ENCODE peak calls at places on chromosomes 13 and 19, in nine cellular contexts. E is pancreas, Z is ovary, S is BE2C, R is prostate gland, N is hepatocyte, C is cardiac muscle cell, X is neuronal stem cell, M is tibial nerve. P is an unnamed sample.

GRCh38 chr19:57712222-57712621 is 3.2 kb upstream of the ZNF154 start:
- DNase-seq in Z (no peak), M (no peak), R (no peak), C (no peak), S (no peak), N (no peak), X (no peak), E (no peak), P (no peak)

GRCh38 chr13:29536853-29537252 is 58.6 kb downstream of the SLC7A1 start:
- DNase-seq in E (no peak), R (no peak), S (no peak), Z (no peak), N (no peak), C (no peak), X (no peak), M (no peak), P (no peak)

GRCh38 chr13:41306271-41307150 is 4.6 kb upstream of the NAA16 start:
- DNase-seq in S (no peak), E (peak; percentile 49), R (no peak), M (no peak), Z (no peak), C (peak; percentile 32), X (no peak), N (no peak), P (no peak)

GRCh38 chr13:93326427-93326826 is 99.8 kb downstream of the GPC6 start:
- DNase-seq in C (no peak), M (no peak), X (no peak), R (no peak), Z (no peak), N (no peak), S (no peak), E (no peak), P (no peak)

GRCh38 chr13:26561636-26562537 is 4.4 kb downstream of the WASF3 start:
- DNase-seq in M (no peak), C (peak; percentile 70), X (peak; percentile 41), N (peak; percentile 14), E (no peak), R (no peak), S (no peak), Z (no peak), P (no peak)

GRCh38 chr13:70668293-70668692 is 560.0 kb upstream of the KLHL1 start:
- DNase-seq in S (no peak), X (peak; percentile 5), M (no peak), Z (no peak), R (no peak), C (no peak), E (no peak), N (peak; percentile 47), P (peak; percentile 1)

GRCh38 chr13:68808456-68808855 is 1299.2 kb upstream of the ATXN8OS start:
- DNase-seq in C (no peak), X (no peak), E (no peak), S (no peak), N (no peak), M (no peak), Z (no peak), R (no peak), P (no peak)

GRCh38 chr19:29683009-29683408 is 17.7 kb downstream of the PLEKHF1 start:
- DNase-seq in M (no peak), R (no peak), E (no peak), S (no peak), C (peak; percentile 34), N (no peak), Z (no peak), X (peak; percentile 51), P (no peak)

GRCh38 chr13:105410602-105411001 is 1124.9 kb downstream of the EFNB2 start:
- DNase-seq in E (peak; percentile 72), R (peak; percentile 18), N (peak; percentile 50), Z (peak; percentile 22), S (peak; percentile 70), X (peak; percentile 26), C (peak; percentile 61), M (peak; percentile 47), P (peak; percentile 52)

GRCh38 chr13:48783181-48783630 is 129.5 kb downstream of the CYSLTR2 start:
- DNase-seq in N (peak; percentile 68), E (peak; percentile 31), M (peak; percentile 76), S (peak; percentile 38), X (no peak), R (no peak), Z (peak; percentile 64), C (peak; percentile 100), P (peak; percentile 33)

GRCh38 chr19:56119585-56119978 is 1.5 kb downstream of the ZNF787 start:
- DNase-seq in S (peak; percentile 43), R (no peak), E (no peak), M (no peak), Z (no peak), X (no peak), C (no peak), N (peak; percentile 73), P (peak; percentile 69)

GRCh38 chr19:289651-290538 is 1.3 kb downstream of the PLPP2 start:
- DNase-seq in C (peak; percentile 31), M (no peak), E (peak; percentile 79), R (peak; percentile 64), Z (no peak), X (no peak), S (no peak), N (peak; percentile 71), P (peak; percentile 94)

GRCh38 chr19:42469311-42470239 is 26.8 kb upstream of the CXCL17 start:
- DNase-seq in S (no peak), Z (no peak), R (no peak), N (no peak), X (no peak), E (no peak), C (no peak), M (no peak), P (no peak)

GRCh38 chr19:1959928-1960589 is 19.1 kb downstream of the CSNK1G2 start:
- DNase-seq in S (no peak), E (no peak), X (no peak), M (no peak), C (no peak), Z (no peak), R (no peak), N (no peak), P (no peak)

GRCh38 chr19:5340637-5341447 is at the start of gene PTPRS:
- DNase-seq in N (peak; percentile 93), X (peak; percentile 84), C (peak; percentile 90), M (peak; percentile 38), E (peak; percentile 81), Z (peak; percentile 80), R (peak; percentile 58), S (peak; percentile 96), P (peak; percentile 13)

GRCh38 chr19:1791879-1792278 is 20.2 kb downstream of the ATP8B3 start:
- DNase-seq in E (no peak), X (no peak), R (no peak), N (no peak), M (no peak), C (no peak), S (no peak), Z (no peak), P (no peak)

DNA sequence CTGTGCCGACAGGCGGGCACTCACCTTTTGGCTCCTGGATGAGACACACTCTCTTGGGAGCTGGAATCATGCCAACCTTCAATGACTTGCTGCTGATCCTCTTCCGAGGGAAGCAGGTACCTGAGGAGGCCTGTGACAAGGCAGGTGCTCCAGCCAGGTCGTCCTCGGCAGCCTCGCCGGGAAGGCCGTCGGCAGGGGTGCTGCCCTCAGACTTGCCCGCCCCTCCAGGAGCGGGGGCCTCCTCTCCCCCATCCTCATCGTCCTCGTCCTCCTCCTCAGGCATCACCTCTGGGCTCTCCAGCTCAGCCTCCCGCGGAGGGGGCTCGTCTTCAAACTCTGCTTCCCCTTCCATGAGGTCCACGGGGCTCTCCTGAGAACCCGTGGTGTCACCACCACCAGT is 29.2 kb downstream of the SUGP2 start:
- DNase-seq in C (no peak), S (no peak), E (no peak), X (no peak), M (no peak), Z (no peak), R (no peak), N (no peak), P (no peak)
- H3K36me3 ChIP-seq in C (peaks cover 33% of the 10 kb centered on the region), S (peaks cover 78% of the 10 kb centered on the region), E (peaks cover 13% of the 10 kb centered on the region), X (peaks cover 97% of the 10 kb centered on the region), M (peaks cover 21% of the 10 kb centered on the region), Z (no peaks in the 10 kb centered on the region), R (peaks cover 16% of the 10 kb centered on the region), N (no peaks in the 10 kb centered on the region), P (peaks cover 11% of the 10 kb centered on the region)

GRCh38 chr13:37138917-37139316 is 33.5 kb upstream of the CSNK1A1L start:
- DNase-seq in R (no peak), E (no peak), S (no peak), Z (no peak), C (no peak), N (no peak), M (no peak), X (no peak), P (no peak)
- H3K36me3 ChIP-seq in R (no peaks in the 10 kb centered on the region), E (no peaks in the 10 kb centered on the region), S (no peaks in the 10 kb centered on the region), Z (no peaks in the 10 kb centered on the region), C (no peaks in the 10 kb centered on the region), N (no peaks in the 10 kb centered on the region), M (no peaks in the 10 kb centered on the region), X (no peaks in the 10 kb centered on the region), P (no peaks in the 10 kb centered on the region)

GRCh38 chr13:101157261-101157660 is 259.0 kb downstream of the NALCN start:
- DNase-seq in E (no peak), N (no peak), M (no peak), R (no peak), X (no peak), Z (no peak), C (no peak), S (no peak), P (no peak)

GRCh38 chr13:101150998-101151397 is 265.3 kb downstream of the NALCN start:
- DNase-seq in X (no peak), M (peak; percentile 23), Z (no peak), C (peak; percentile 3), R (no peak), N (peak; percentile 12), E (no peak), S (no peak), P (no peak)

GRCh38 chr13:101155920-101156319 is 260.4 kb downstream of the NALCN start:
- DNase-seq in R (no peak), M (no peak), Z (no peak), X (no peak), S (no peak), E (no peak), C (no peak), N (no peak), P (no peak)

GRCh38 chr13:101149735-101150380 is 266.4 kb downstream of the NALCN start:
- DNase-seq in C (peak; percentile 35), N (peak; percentile 7), E (no peak), Z (no peak), S (peak; percentile 49), X (peak; percentile 11), R (no peak), M (no peak), P (no peak)

GRCh38 chr13:101152184-101152583 is 264.1 kb downstream of the NALCN start:
- DNase-seq in R (no peak), M (no peak), N (no peak), X (no peak), C (no peak), S (no peak), Z (no peak), E (no peak), P (no peak)
- H3K36me3 ChIP-seq in R (no peaks in the 10 kb centered on the region), M (no peaks in the 10 kb centered on the region), N (no peaks in the 10 kb centered on the region), X (no peaks in the 10 kb centered on the region), C (no peaks in the 10 kb centered on the region), S (no peaks in the 10 kb centered on the region), Z (no peaks in the 10 kb centered on the region), E (no peaks in the 10 kb centered on the region), P (no peaks in the 10 kb centered on the region)

DNA sequence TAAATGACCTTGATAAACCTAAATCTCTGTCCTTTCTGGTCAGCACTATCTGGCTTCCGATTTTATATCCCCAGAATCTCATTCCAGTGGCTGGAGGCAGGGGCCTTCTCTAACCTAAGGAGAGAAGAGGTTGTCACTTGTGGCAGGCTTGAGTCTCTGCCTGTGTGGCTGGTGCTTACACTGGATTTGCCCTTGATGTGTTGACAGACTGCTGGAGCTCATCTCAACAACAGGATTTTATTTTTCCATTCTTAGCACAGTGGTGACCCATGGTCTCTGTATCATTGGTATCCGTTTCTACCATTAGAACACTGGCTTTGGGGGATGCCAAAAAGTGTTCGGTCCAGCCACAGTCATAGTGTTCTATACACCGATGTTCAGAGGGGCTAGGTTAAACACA is 41.7 kb upstream of the TEX29 start:
- DNase-seq in Z (no peak), N (no peak), C (no peak), E (no peak), R (no peak), X (no peak), M (no peak), S (no peak), P (no peak)
- H3K36me3 ChIP-seq in Z (no peaks in the 10 kb centered on the region), N (no peaks in the 10 kb centered on the region), C (peaks cover 27% of the 10 kb centered on the region), E (no peaks in the 10 kb centered on the region), R (no peaks in the 10 kb centered on the region), X (peaks cover 99% of the 10 kb centered on the region), M (peaks cover 31% of the 10 kb centered on the region), S (peaks cover 21% of the 10 kb centered on the region), P (peaks cover 37% of the 10 kb centered on the region)